ENCODE peak calls at places on chromosomes 4 and X, in eight cellular contexts. N, K, M, L, C, T, U and R are unnamed samples.

GRCh38 chrX:135740683-135741149 is 27.3 kb downstream of the CT45A3 start:
- DNase-seq in N (peak), K (no peak), M (peak), L (no peak), C (no peak), T (no peak), U (peak), R (no peak)

GRCh38 chr4:11367371-11367770 is 61.3 kb downstream of the HS3ST1 start:
- DNase-seq in N (peak), K (no peak), M (peak), L (peak), C (peak), T (peak), U (peak), R (peak)

GRCh38 chrX:133350751-133351150 is 64.5 kb downstream of the GPC4 start:
- DNase-seq in N (peak), K (peak), M (peak), L (no peak), C (peak), T (no peak), U (no peak), R (peak)

GRCh38 chr4:137956256-137956655 is 285.9 kb downstream of the SLC7A11 start:
- DNase-seq in N (no peak), K (no peak), M (no peak), L (no peak), C (no peak), T (peak), U (no peak), R (peak)

GRCh38 chr4:139933541-139933940 is 220.4 kb downstream of the MAML3 start:
- DNase-seq in N (peak), K (no peak), M (no peak), L (no peak), C (peak), T (no peak), U (peak), R (no peak)

GRCh38 chr4:36280555-36280954 is 861 bp upstream of the DTHD1 start:
- DNase-seq in N (no peak), K (no peak), M (no peak), L (no peak), C (no peak), T (no peak), U (no peak), R (no peak)

GRCh38 chr4:169215656-169216055 is 55.1 kb downstream of the SH3RF1 start:
- DNase-seq in N (no peak), K (no peak), M (no peak), L (no peak), C (no peak), T (no peak), U (no peak), R (no peak)

GRCh38 chr4:182189107-182189878 is 53.9 kb upstream of the TENM3 start:
- DNase-seq in N (no peak), K (no peak), M (no peak), L (peak), C (no peak), T (peak), U (peak), R (peak)

GRCh38 chr4:147096667-147097604 is 151.3 kb upstream of the TTC29 start:
- DNase-seq in N (no peak), K (no peak), M (no peak), L (peak), C (no peak), T (peak), U (peak), R (peak)

GRCh38 chr4:182555997-182556418 is 312.8 kb downstream of the TENM3 start:
- DNase-seq in N (no peak), K (no peak), M (no peak), L (peak), C (no peak), T (peak), U (no peak), R (peak)

GRCh38 chrX:103330601-103331397 is 760 bp downstream of the TCEAL7 start:
- DNase-seq in N (no peak), K (no peak), M (no peak), L (peak), C (no peak), T (peak), U (no peak), R (peak)

GRCh38 chr4:7424553-7425111 is 10.1 kb downstream of the PSAPL1 start:
- DNase-seq in N (no peak), K (peak), M (no peak), L (no peak), C (peak), T (no peak), U (no peak), R (no peak)

GRCh38 chr4:170091069-170091696 is 1.4 kb upstream of the AADAT start:
- DNase-seq in N (no peak), K (peak), M (no peak), L (no peak), C (no peak), T (no peak), U (no peak), R (no peak)

GRCh38 chr4:24778427-24779225 is 16.7 kb upstream of the SOD3 start:
- DNase-seq in N (no peak), K (no peak), M (peak), L (peak), C (no peak), T (peak), U (no peak), R (peak)

GRCh38 chr4:5918331-5919030 is 25.6 kb upstream of the CRMP1 start:
- DNase-seq in N (no peak), K (peak), M (no peak), L (no peak), C (no peak), T (no peak), U (no peak), R (no peak)

GRCh38 chr4:95267081-95267480 is 281.7 kb downstream of the UNC5C start:
- DNase-seq in N (no peak), K (no peak), M (no peak), L (peak), C (no peak), T (peak), U (peak), R (peak)

GRCh38 chr4:108484187-108484586 is 136.2 kb upstream of the RPL34 start:
- DNase-seq in N (no peak), K (no peak), M (no peak), L (no peak), C (no peak), T (no peak), U (no peak), R (no peak)

GRCh38 chr4:119218093-119218492 is 5.6 kb downstream of the USP53 start:
- DNase-seq in N (no peak), K (no peak), M (no peak), L (no peak), C (no peak), T (no peak), U (no peak), R (no peak)

GRCh38 chrX:82589410-82589809 is 918.7 kb upstream of the POU3F4 start:
- DNase-seq in N (no peak), K (no peak), M (no peak), L (peak), C (no peak), T (no peak), U (peak), R (no peak)

GRCh38 chr4:98663226-98664006 is 5.0 kb upstream of the TSPAN5 start:
- DNase-seq in N (no peak), K (no peak), M (no peak), L (no peak), C (no peak), T (no peak), U (no peak), R (no peak)

GRCh38 chrX:118254611-118255010 is 91.3 kb upstream of the WDR44 start:
- DNase-seq in N (peak), K (no peak), M (peak), L (peak), C (no peak), T (peak), U (peak), R (peak)

GRCh38 chr4:157012296-157012695 is 40.7 kb upstream of the PDGFC start:
- DNase-seq in N (no peak), K (no peak), M (no peak), L (no peak), C (no peak), T (no peak), U (no peak), R (no peak)

GRCh38 chr4:56979674-56980073 is 978 bp downstream of the POLR2B start:
- DNase-seq in N (peak), K (no peak), M (peak), L (no peak), C (no peak), T (peak), U (no peak), R (peak)

GRCh38 chrX:109485470-109486340 is 3.8 kb upstream of the GUCY2F start:
- DNase-seq in N (peak), K (no peak), M (peak), L (peak), C (peak), T (peak), U (peak), R (peak)

GRCh38 chr4:40214038-40214437 is 17.2 kb downstream of the RHOH start:
- DNase-seq in N (no peak), K (no peak), M (no peak), L (no peak), C (no peak), T (no peak), U (no peak), R (no peak)

GRCh38 chrX:7996414-7996813 is 69.2 kb upstream of the PNPLA4 start:
- DNase-seq in N (peak), K (no peak), M (peak), L (peak), C (no peak), T (peak), U (peak), R (peak)

GRCh38 chr4:176270669-176271068 is 1.6 kb upstream of the ASB5 start:
- DNase-seq in N (no peak), K (no peak), M (no peak), L (peak), C (no peak), T (peak), U (peak), R (peak)

GRCh38 chr4:183589710-183590109 is 69.3 kb downstream of the RWDD4 start:
- DNase-seq in N (no peak), K (no peak), M (no peak), L (no peak), C (no peak), T (no peak), U (no peak), R (no peak)

GRCh38 chr4:66956426-66956825 is 588.9 kb downstream of the CENPC start:
- DNase-seq in N (no peak), K (no peak), M (no peak), L (no peak), C (no peak), T (no peak), U (no peak), R (no peak)

GRCh38 chr4:177964061-177964460 is 521.8 kb upstream of the AGA start:
- DNase-seq in N (no peak), K (no peak), M (no peak), L (peak), C (no peak), T (peak), U (no peak), R (no peak)

DNA sequence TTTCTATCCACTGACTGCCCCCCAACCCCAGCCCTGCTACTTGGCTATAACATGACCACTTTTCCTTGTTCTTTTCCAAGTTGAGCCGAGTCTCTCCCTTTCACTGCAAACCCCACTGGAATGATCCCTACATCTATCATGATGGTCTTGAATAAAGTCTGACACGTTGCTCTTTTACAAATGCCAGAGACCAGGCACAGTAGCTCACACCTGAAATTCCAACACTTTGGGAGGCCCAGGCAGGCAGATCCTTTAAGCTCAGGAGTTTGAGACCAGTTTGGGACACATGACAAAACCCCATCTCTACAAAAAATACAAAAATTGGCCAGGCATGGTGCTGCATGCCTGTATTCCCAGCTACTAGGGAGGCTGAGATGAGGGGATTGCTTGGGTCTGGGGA is 100.9 kb downstream of the WDFY3 start:
- DNase-seq in N (no peak), K (no peak), M (no peak), L (no peak), C (no peak), T (no peak), U (no peak), R (no peak)
- H3K4me3 ChIP-seq in N (no peak), K (no peak), M (no peak), L (no peak), C (no peak), T (no peak), U (no peak), R (no peak)

GRCh38 chrX:16137416-16138107 is 14.2 kb downstream of the GRPR start:
- DNase-seq in N (no peak), K (no peak), M (no peak), L (no peak), C (no peak), T (no peak), U (no peak), R (no peak)

GRCh38 chrX:16136080-16136479 is 12.7 kb downstream of the GRPR start:
- DNase-seq in N (no peak), K (no peak), M (no peak), L (no peak), C (no peak), T (peak), U (no peak), R (no peak)

GRCh38 chrX:16140983-16141382 is 17.6 kb downstream of the GRPR start:
- DNase-seq in N (no peak), K (no peak), M (no peak), L (no peak), C (no peak), T (no peak), U (no peak), R (no peak)

GRCh38 chrX:16140448-16140847 is 17.1 kb downstream of the GRPR start:
- DNase-seq in N (no peak), K (no peak), M (no peak), L (no peak), C (no peak), T (no peak), U (no peak), R (no peak)

DNA sequence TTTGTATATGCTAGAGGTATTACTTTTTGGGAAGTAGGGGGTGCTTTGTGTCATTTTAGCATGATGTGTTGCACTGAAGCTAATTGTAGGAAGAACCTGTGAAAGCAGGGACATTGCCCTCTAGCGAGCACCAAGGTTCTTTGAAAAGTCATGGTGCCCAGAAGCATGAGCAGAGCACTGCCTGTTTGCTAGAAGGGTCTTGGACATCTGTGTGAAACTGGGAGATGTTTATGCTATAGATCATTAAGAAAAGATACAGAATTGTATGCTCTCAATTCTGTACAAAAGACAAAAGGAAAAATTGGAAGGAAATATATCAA is 14.7 kb downstream of the GRPR start:
- DNase-seq in N (no peak), K (no peak), M (peak), L (no peak), C (no peak), T (no peak), U (peak), R (peak)
- TF ChIP-seq CTCF in N (no peak), K (no peak), M (no peak), L (no peak), C (no peak), T (no peak), U (peak), R (peak)

GRCh38 chr4:2604614-2605013 is 68.2 kb downstream of the FAM193A start:
- DNase-seq in N (no peak), K (no peak), M (no peak), L (no peak), C (no peak), T (no peak), U (no peak), R (no peak)

GRCh38 chr4:2598661-2599654 is 62.5 kb downstream of the FAM193A start:
- DNase-seq in N (no peak), K (no peak), M (peak), L (peak), C (no peak), T (peak), U (peak), R (no peak)

GRCh38 chr4:2596153-2596552 is 59.7 kb downstream of the FAM193A start:
- DNase-seq in N (peak), K (no peak), M (no peak), L (no peak), C (no peak), T (no peak), U (no peak), R (no peak)

GRCh38 chr4:2595436-2595835 is 59.0 kb downstream of the FAM193A start:
- DNase-seq in N (no peak), K (no peak), M (no peak), L (no peak), C (no peak), T (peak), U (no peak), R (no peak)

DNA sequence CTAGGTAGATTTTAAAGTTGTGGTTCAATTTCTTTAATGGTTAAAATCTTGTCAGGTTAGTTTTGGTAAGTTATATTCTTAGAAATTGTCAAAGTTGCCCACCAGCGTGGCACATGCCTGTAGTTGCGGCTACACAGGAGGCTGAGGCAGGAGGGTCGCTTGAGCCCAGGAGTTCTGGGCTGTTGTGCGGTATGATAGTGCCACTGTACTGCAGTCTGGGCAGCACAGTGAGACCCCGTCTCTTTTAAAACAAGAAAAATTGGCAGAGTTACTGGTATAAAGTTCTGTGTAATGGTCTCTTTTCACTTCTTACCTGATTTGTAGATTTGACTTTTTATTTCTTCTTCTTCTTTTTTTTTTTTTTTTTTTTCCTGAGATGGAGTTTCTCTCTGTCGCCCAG is 64.4 kb downstream of the FAM193A start:
- DNase-seq in N (no peak), K (no peak), M (no peak), L (no peak), C (no peak), T (no peak), U (no peak), R (no peak)
- H3K4me3 ChIP-seq in N (no peak), K (no peak), M (no peak), L (no peak), C (no peak), T (no peak), U (no peak), R (no peak)

DNA sequence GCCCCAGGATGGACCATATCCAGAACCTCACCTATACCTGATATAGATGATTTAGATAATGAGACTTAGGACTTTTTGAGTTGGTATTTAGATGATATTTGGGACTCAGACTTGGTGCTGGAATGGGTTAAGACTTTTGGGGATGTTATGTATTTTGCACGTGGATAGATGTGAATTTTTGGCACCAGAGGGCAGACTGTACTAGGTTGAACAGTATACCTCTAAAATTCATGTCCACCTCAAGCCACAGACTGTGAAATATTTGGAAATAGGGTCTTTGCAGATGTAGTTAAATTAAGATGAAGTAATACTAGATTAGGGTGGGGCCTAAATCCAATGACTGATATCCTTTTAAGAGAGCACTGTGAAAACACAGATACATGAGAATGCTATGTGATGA is 15.6 kb downstream of the RBM41 start:
- DNase-seq in N (no peak), K (no peak), M (no peak), L (peak), C (no peak), T (peak), U (peak), R (peak)
- TF ChIP-seq CTCF in N (no peak), K (no peak), M (no peak), L (peak), C (no peak), T (peak), U (peak), R (no peak)

DNA sequence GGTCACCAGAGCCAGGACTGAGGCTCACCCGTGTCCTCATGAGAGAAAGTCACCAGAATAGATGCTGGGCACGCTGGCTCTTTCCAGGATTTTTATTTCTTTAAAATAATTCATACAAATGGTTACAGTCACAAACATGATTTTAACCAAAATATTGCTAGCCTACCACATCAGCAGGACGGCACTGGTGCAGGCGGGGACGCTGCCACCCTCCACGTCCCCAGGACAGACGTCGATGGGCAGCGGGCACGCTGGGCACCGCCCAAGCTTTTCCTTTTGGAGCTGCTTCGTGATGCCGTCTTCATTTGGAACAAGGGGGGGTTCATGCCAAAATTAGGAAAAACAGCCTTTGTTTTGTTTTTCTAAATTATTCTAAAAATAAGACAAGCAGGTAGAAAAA is 37.6 kb downstream of the CTBP1 start:
- DNase-seq in N (no peak), K (peak), M (no peak), L (no peak), C (no peak), T (no peak), U (no peak), R (no peak)
- H3K4me3 ChIP-seq in N (no peak), K (no peak), M (no peak), L (no peak), C (no peak), T (no peak), U (no peak), R (no peak)

DNA sequence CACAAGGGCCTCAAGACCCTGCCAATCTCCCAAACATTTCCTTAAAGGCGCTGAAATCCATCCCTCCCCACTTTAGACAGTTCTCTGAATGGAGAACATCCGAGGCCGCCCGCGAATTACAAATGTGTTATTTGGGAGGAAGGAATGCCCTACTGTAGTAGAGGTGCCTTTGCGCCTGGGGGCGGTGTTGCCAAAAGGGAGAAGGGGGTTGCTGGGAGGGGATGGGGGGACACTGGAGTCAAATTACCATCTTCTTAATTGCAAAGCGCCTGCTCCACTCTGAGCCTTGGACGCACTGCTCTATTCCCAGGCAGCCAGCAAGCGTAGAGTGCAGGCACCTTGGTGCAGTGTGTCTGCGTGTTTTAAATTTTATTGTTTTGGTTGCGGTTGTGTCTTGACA is 2.7 kb downstream of the TMEM255A start:
- DNase-seq in N (no peak), K (no peak), M (no peak), L (peak), C (no peak), T (no peak), U (no peak), R (no peak)
- TF ChIP-seq CTCF in N (no peak), K (no peak), M (no peak), L (peak), C (no peak), T (no peak), U (no peak), R (no peak)